ENCODE peak calls at places on chromosomes 5 and 9, in four cellular contexts. B, O, W and U are unnamed samples.

GRCh38 chr5:41071975-41072374 is 833 bp upstream of the MROH2B start:
- DNase-seq in B (peak), O (peak), W (no peak), U (peak)

GRCh38 chr9:7844283-7844682 is 44.7 kb upstream of the DMAC1 start:
- DNase-seq in B (peak), O (no peak), W (peak), U (peak)

GRCh38 chr5:154743812-154744211 is 11.4 kb upstream of the LARP1 start:
- DNase-seq in B (no peak), O (no peak), W (no peak), U (no peak)

GRCh38 chr5:134846641-134846960 is 833 bp downstream of the C5orf24 start:
- DNase-seq in B (peak), O (peak), W (peak), U (no peak)

GRCh38 chr5:180205936-180206335 is 3.1 kb downstream of the RASGEF1C start:
- DNase-seq in B (no peak), O (no peak), W (no peak), U (no peak)

GRCh38 chr5:33261305-33261704 is 179.5 kb upstream of the TARS1 start:
- DNase-seq in B (peak), O (peak), W (no peak), U (no peak)

GRCh38 chr9:37663926-37664325 is 13.2 kb downstream of the FRMPD1 start:
- DNase-seq in B (no peak), O (no peak), W (no peak), U (no peak)

GRCh38 chr5:158022393-158022792 is 163.4 kb upstream of the CLINT1 start:
- DNase-seq in B (no peak), O (no peak), W (no peak), U (no peak)

GRCh38 chr5:127934791-127935256 is 148.7 kb upstream of the SLC12A2 start:
- DNase-seq in B (peak), O (peak), W (peak), U (peak)

GRCh38 chr5:151949909-151950308 is 25.3 kb upstream of the GLRA1 start:
- DNase-seq in B (no peak), O (no peak), W (no peak), U (no peak)

GRCh38 chr9:16309350-16310271 is 560.9 kb downstream of the BNC2 start:
- DNase-seq in B (peak), O (no peak), W (peak), U (no peak)

GRCh38 chr9:734831-735511 is 106.5 kb upstream of the DMRT1 start:
- DNase-seq in B (peak), O (peak), W (no peak), U (peak)

GRCh38 chr5:169185626-169186025 is 115.3 kb downstream of the SLIT3 start:
- DNase-seq in B (no peak), O (no peak), W (no peak), U (no peak)

GRCh38 chr5:57303985-57304384 is 130.1 kb downstream of the GPBP1 start:
- DNase-seq in B (no peak), O (no peak), W (peak), U (no peak)

GRCh38 chr5:19695248-19695647 is 292.8 kb downstream of the CDH18 start:
- DNase-seq in B (no peak), O (no peak), W (no peak), U (no peak)

GRCh38 chr5:105752801-105753200 is 1917.9 kb downstream of the EFNA5 start:
- DNase-seq in B (peak), O (no peak), W (no peak), U (no peak)

GRCh38 chr9:27655454-27655853 is 82.2 kb upstream of the C9orf72 start:
- DNase-seq in B (no peak), O (no peak), W (no peak), U (no peak)

GRCh38 chr9:134643306-134643705 is 1.7 kb downstream of the COL5A1 start:
- DNase-seq in B (peak), O (no peak), W (peak), U (no peak)

GRCh38 chr9:8874482-8874881 is 1074.9 kb upstream of the DMAC1 start:
- DNase-seq in B (no peak), O (no peak), W (no peak), U (no peak)

GRCh38 chr5:140322751-140323731 is 20.1 kb upstream of the PFDN1 start:
- DNase-seq in B (peak), O (peak), W (no peak), U (peak)

GRCh38 chr5:172766287-172767104 is 4.5 kb downstream of the DUSP1 start:
- DNase-seq in B (peak), O (peak), W (no peak), U (peak)

GRCh38 chr5:172763120-172763464 is 7.9 kb downstream of the DUSP1 start:
- DNase-seq in B (no peak), O (no peak), W (no peak), U (no peak)

GRCh38 chr5:172768098-172768572 is 2.9 kb downstream of the DUSP1 start:
- DNase-seq in B (no peak), O (no peak), W (no peak), U (no peak)

GRCh38 chr5:172764861-172765765 is 5.9 kb downstream of the DUSP1 start:
- DNase-seq in B (peak), O (peak), W (peak), U (peak)

GRCh38 chr5:172765766-172766286 is 5.2 kb downstream of the DUSP1 start:
- DNase-seq in B (peak), O (no peak), W (no peak), U (peak)
- H3K4me3 ChIP-seq in B (peak), O (no peak), W (no peak), U (peak)

GRCh38 chr5:101271416-101271815 is 368.3 kb upstream of the ST8SIA4 start:
- DNase-seq in B (no peak), O (no peak), W (no peak), U (no peak)

GRCh38 chr5:101271945-101272344 is 368.9 kb upstream of the ST8SIA4 start:
- DNase-seq in B (no peak), O (no peak), W (no peak), U (no peak)
- H3K4me3 ChIP-seq in B (no peak), O (no peak), W (no peak), U (no peak)

DNA sequence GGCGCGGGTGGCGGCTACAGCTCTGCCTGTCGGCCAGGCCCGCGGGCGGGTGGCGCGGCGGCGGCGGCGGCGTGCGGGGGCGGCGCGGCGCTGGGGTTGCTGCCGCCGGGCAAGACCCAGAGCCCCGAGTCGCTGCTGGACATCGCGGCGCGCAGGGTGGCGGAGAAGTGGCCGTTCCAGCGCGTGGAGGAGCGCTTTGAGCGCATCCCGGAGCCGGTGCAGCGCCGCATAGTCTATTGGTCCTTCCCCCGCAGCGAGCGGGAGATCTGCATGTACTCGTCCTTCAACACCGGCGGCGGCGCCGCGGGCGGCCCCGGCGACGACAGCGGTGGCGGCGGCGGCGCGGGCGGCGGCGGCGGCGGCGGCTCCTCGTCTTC is 299 bp downstream of the ZSWIM6 start:
- DNase-seq in B (no peak), O (peak), W (peak), U (no peak)
- H3K4me3 ChIP-seq in B (peak), O (peak), W (peak), U (peak)

GRCh38 chr9:133536080-133536479 is 1.6 kb downstream of the ADAMTSL2 start:
- DNase-seq in B (no peak), O (no peak), W (peak), U (no peak)

GRCh38 chr9:133535285-133535877 is 877 bp downstream of the ADAMTSL2 start:
- DNase-seq in B (no peak), O (no peak), W (peak), U (no peak)

GRCh38 chr9:133533878-133534277 is 626 bp upstream of the ADAMTSL2 start:
- DNase-seq in B (no peak), O (no peak), W (no peak), U (no peak)

GRCh38 chr9:133532937-133533668 is 1.4 kb upstream of the ADAMTSL2 start:
- DNase-seq in B (peak), O (peak), W (peak), U (no peak)

GRCh38 chr9:133534346-133535284 is at the start of gene ADAMTSL2:
- DNase-seq in B (peak), O (no peak), W (peak), U (peak)
- H3K4me3 ChIP-seq in B (no peak), O (no peak), W (peak), U (no peak)

GRCh38 chr5:55440188-55440646 is 94.5 kb downstream of the PLPP1 start:
- DNase-seq in B (peak), O (peak), W (no peak), U (no peak)
- H3K4me3 ChIP-seq in B (no peak), O (no peak), W (no peak), U (no peak)